ENCODE peak calls at places on chromosome 17, in ten cellular contexts. Q is HTR-8/SVneo; V is NCI-H187; O is NCI-H1092; C is stimulated activated CD4-positive, alpha-beta T cell treated with anti-CD3 and anti-CD28 coated beads, Interleukin-15, amount 100 ng/mL, for 1 hour; X is DMS153; K is bronchial epithelial cell; D is NCI-H1417; E is nucleus accumbens; S is caudate nucleus. P is an unnamed sample.
A peak's percentile ranks its signal among the peaks of the same experiment; 100 is the strongest.

GRCh38 chr17:82835766-82836512 is 3.9 kb downstream of the ZNF750 start:
- DNase-seq in Q (no peak), V (no peak), O (no peak), C (no peak), X (no peak), K (peak; percentile 100), D (no peak), E (no peak), S (no peak), P (no peak)

GRCh38 chr17:1907818-1908698 is 78.3 kb downstream of the RPA1 start:
- DNase-seq in Q (no peak), V (no peak), O (no peak), C (peak; percentile 6), X (no peak), K (no peak), D (no peak), E (peak; percentile 24), S (no peak), P (no peak)

GRCh38 chr17:74778960-74779359 is 2.8 kb upstream of the NAT9 start:
- DNase-seq in Q (no peak), V (no peak), O (no peak), C (no peak), X (no peak), K (no peak), D (no peak), E (no peak), S (no peak), P (no peak)

GRCh38 chr17:7651959-7652658 is 1.4 kb downstream of the ATP1B2 start:
- DNase-seq in Q (no peak), V (no peak), O (no peak), C (no peak), X (no peak), K (no peak), D (no peak), E (peak; percentile 19), S (no peak), P (no peak)

GRCh38 chr17:77930780-77931768 is 27.4 kb upstream of the TNRC6C start:
- DNase-seq in Q (no peak), V (no peak), O (no peak), C (no peak), X (no peak), K (no peak), D (no peak), E (no peak), S (no peak), P (no peak)

GRCh38 chr17:72392056-72393010 is 271.5 kb downstream of the SOX9 start:
- DNase-seq in Q (no peak), V (peak; percentile 93), O (no peak), C (no peak), X (no peak), K (no peak), D (no peak), E (no peak), S (no peak), P (no peak)

GRCh38 chr17:26963163-26963503 is 330.8 kb upstream of the WSB1 start:
- DNase-seq in Q (no peak), V (no peak), O (no peak), C (no peak), X (no peak), K (no peak), D (no peak), E (no peak), S (no peak), P (no peak)

GRCh38 chr17:49823614-49824013 is 24.3 kb downstream of the TAC4 start:
- DNase-seq in Q (no peak), V (no peak), O (no peak), C (no peak), X (no peak), K (no peak), D (no peak), E (no peak), S (no peak), P (no peak)

GRCh38 chr17:32834104-32834503 is 42.8 kb downstream of the MYO1D start:
- DNase-seq in Q (no peak), V (no peak), O (no peak), C (no peak), X (no peak), K (no peak), D (no peak), E (no peak), S (no peak), P (no peak)

GRCh38 chr17:69462882-69463281 is 48.4 kb downstream of the MAP2K6 start:
- DNase-seq in Q (no peak), V (no peak), O (no peak), C (no peak), X (no peak), K (no peak), D (no peak), E (no peak), S (no peak), P (no peak)